ENCODE peak calls at places on chromosomes 13 and 19, in six cellular contexts. G, Z, R, B, W and H are unnamed samples.

GRCh38 chr19:35742121-35742724 is at the start of gene IGFLR1:
- DNase-seq in B (no peak), R (no peak), Z (no peak), W (no peak), G (no peak), H (no peak)

GRCh38 chr13:98549006-98549727 is 27.7 kb downstream of the STK24 start:
- DNase-seq in Z (no peak), W (peak), R (peak), G (peak), B (peak), H (peak)

GRCh38 chr19:41239363-41239762 is 20.3 kb downstream of the AXL start:
- DNase-seq in W (no peak), R (no peak), Z (no peak), B (no peak), G (no peak), H (no peak)

GRCh38 chr13:77894743-77895142 is 23.9 kb downstream of the EDNRB start:
- DNase-seq in G (no peak), W (peak), B (no peak), R (no peak), Z (no peak), H (no peak)

GRCh38 chr13:43804461-43805070 is 17.8 kb upstream of the ENOX1 start:
- DNase-seq in B (peak), Z (no peak), R (peak), G (peak), W (peak), H (peak)

GRCh38 chr19:33795370-33796163 is 1.1 kb upstream of the KCTD15 start:
- DNase-seq in W (peak), R (peak), Z (peak), G (peak), B (peak), H (peak)

GRCh38 chr13:78750735-78751134 is 91.8 kb upstream of the OBI1 start:
- DNase-seq in W (no peak), R (no peak), B (no peak), G (no peak), Z (no peak), H (no peak)

GRCh38 chr19:15264061-15264932 is 32.0 kb upstream of the EPHX3 start:
- DNase-seq in G (no peak), Z (peak), B (peak), W (peak), R (peak), H (peak)

GRCh38 chr13:38970380-38971051 is 20.1 kb downstream of the STOML3 start:
- DNase-seq in Z (no peak), G (no peak), B (no peak), W (no peak), R (no peak), H (peak)

GRCh38 chr19:51156710-51157109 is 14.6 kb downstream of the SIGLEC7 start:
- DNase-seq in Z (no peak), B (no peak), R (no peak), G (no peak), W (no peak), H (no peak)

GRCh38 chr19:35458821-35459391 is 10.8 kb downstream of the FFAR2 start:
- DNase-seq in W (no peak), G (no peak), R (no peak), Z (no peak), B (no peak), H (no peak)

GRCh38 chr13:74270018-74270417 is 135.8 kb upstream of the KLF12 start:
- DNase-seq in B (peak), Z (no peak), R (no peak), G (no peak), W (no peak), H (peak)

GRCh38 chr19:7461841-7462629 is 26.8 kb downstream of the PEX11G start:
- DNase-seq in W (no peak), R (no peak), Z (no peak), B (no peak), G (no peak), H (no peak)
- TF ChIP-seq CTCF in W (no peak), R (peak), Z (peak), B (no peak), G (no peak), H (no peak)

DNA sequence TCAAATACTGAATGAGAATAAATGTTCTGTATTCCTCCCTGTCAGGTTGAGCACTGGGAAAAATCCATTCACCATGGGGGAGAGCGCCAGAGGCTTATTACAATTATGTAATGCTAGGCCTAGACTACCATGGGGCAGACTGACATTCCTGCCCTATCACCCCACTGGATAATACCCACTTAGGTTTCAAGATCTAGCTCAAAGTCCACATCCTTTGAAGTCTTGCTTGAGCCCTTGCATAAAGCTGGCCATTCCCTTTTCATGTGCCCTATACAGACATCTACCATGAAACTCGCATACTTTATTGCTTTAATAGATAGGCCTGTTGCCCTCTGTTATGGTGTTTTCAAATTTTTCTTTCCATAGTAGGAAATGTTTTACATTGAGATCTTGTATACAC is 149.3 kb downstream of the RGCC start:
- DNase-seq in W (no peak), Z (no peak), B (no peak), R (no peak), G (no peak), H (no peak)
- H3K4me3 ChIP-seq in W (no peak), Z (no peak), B (no peak), R (no peak), G (no peak), H (no peak)

GRCh38 chr13:41652735-41653361 is 195.5 kb downstream of the RGCC start:
- DNase-seq in Z (no peak), G (no peak), B (peak), W (peak), R (peak), H (peak)

GRCh38 chr13:41651413-41652068 is 194.2 kb downstream of the RGCC start:
- DNase-seq in R (no peak), B (no peak), G (no peak), Z (no peak), W (no peak), H (no peak)

GRCh38 chr13:41648314-41648935 is 191.1 kb downstream of the RGCC start:
- DNase-seq in W (no peak), R (peak), Z (no peak), B (peak), G (peak), H (peak)

GRCh38 chr13:41650706-41651105 is 193.4 kb downstream of the RGCC start:
- DNase-seq in Z (no peak), R (no peak), W (no peak), B (no peak), G (no peak), H (no peak)

DNA sequence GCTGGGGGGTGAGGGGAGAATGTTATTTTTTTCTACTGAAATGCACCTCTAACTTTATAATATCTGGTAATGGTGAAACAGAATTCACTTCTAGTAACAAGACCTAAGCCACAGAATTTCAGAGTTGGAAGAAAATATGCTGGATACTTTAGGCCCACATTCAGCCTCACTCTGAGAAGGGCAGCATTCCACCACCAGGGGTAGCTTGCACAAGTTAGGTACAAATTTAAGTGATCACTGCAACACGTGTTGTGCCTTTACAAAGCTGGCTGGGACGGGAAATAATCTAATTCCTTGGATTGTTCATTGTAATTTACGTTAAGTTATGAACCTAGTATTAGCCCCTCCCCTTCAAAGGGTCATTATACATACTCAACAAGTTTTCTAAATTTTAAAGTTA is 192.3 kb downstream of the RGCC start:
- DNase-seq in W (peak), B (peak), R (peak), Z (no peak), G (no peak), H (peak)
- TF ChIP-seq CTCF in W (peak), B (peak), R (peak), Z (no peak), G (peak), H (peak)

DNA sequence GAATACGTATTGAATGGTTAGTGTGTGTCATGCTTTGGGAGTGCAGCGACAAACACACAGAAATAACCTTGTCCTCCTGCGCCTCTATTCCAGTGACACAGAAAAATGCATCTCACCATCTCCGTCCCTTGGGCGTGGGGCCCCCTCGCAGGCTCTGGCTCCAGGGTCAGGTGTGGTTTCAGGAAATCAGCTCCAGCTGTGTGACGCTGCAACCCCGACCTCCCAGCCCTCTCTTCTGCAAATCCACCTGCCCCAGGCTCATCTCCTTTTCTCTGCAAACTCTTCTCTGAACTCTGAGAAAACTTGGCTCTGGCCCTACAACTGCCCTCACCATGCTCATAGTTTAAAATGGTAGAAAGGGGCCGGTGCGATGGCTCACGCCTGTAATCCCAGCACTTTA is 51.3 kb upstream of the ZNF536 start:
- DNase-seq in Z (no peak), G (no peak), W (no peak), R (no peak), B (no peak), H (no peak)
- H3K4me3 ChIP-seq in Z (no peak), G (no peak), W (no peak), R (no peak), B (no peak), H (no peak)

GRCh38 chr13:85261757-85262346 is 537.4 kb downstream of the SLITRK6 start:
- DNase-seq in W (peak), Z (no peak), R (peak), B (peak), G (no peak), H (peak)
- TF ChIP-seq CTCF in W (peak), Z (peak), R (peak), B (peak), G (peak), H (peak)

DNA sequence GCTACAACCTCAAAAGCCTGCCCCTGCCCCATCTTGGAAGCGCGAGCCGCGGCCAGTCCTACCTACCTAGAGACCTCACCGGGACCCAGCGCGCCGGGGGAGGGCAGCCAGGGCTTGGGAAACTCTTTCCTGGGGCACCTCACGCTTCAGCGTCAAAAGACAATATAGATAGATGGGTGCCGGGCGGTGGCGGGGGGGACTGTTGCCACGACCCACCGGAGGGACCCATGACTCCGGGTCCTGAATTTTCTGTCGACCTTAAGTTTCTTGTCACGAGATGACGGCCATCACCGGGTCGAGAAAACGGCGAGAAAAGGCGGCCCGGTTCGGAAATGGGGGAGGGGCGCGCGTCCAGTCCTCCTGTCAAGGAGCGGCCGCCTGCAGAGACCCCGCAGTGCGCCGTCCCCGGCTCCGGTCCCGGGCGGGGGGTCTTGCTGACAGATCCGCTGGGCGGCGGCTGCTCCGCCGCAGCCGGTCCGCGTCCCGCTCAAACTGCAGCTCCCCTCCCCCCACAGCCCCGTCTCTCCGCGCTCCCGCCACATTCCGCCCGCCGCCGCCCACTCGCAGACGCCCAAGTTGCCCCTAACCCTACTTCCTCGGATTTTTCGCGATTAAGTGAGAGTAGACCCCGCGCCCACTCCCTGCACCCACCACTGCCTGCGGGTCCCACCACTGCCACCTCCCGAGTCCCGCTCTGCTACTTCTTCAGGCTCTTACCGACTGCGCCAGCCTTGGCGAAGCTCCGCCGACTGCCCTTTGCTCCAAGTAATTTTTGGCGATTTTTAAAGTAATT is 66.1 kb downstream of the KCNRG start:
- DNase-seq in B (no peak), R (no peak), W (no peak), G (no peak), Z (peak), H (peak)
- H3K4me3 ChIP-seq in B (peak), R (peak), W (peak), G (peak), Z (peak), H (peak)

GRCh38 chr13:95226051-95226450 is 75.2 kb downstream of the ABCC4 start:
- DNase-seq in Z (no peak), R (no peak), B (no peak), G (no peak), W (no peak), H (peak)

GRCh38 chr13:95224064-95224463 is 77.2 kb downstream of the ABCC4 start:
- DNase-seq in Z (no peak), R (no peak), W (no peak), G (no peak), B (no peak), H (no peak)

GRCh38 chr13:95221991-95222732 is 79.1 kb downstream of the ABCC4 start:
- DNase-seq in R (no peak), G (no peak), B (no peak), W (no peak), Z (no peak), H (no peak)

GRCh38 chr13:95226476-95226875 is 74.8 kb downstream of the ABCC4 start:
- DNase-seq in B (no peak), G (no peak), Z (no peak), R (no peak), W (no peak), H (no peak)

DNA sequence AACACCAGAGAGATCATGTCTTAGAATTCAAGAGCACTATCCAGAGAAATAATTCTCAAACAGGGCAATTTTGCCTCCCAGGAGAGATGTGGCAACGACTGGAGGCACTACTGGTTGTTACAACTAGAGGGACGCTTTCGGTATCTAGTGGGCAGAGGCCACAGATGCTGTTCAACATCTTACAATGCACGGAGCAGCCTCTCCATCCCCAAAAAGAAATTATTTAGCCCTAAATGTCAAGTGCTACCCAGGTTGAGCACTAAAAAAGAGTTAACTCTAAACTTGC is 78.6 kb downstream of the ABCC4 start:
- DNase-seq in B (no peak), Z (no peak), R (no peak), W (no peak), G (no peak), H (no peak)
- TF ChIP-seq CTCF in B (no peak), Z (no peak), R (no peak), W (no peak), G (no peak), H (no peak)

GRCh38 chr13:111361046-111361872 is 40.8 kb downstream of the TEX29 start:
- DNase-seq in W (no peak), G (no peak), R (no peak), B (no peak), Z (no peak), H (no peak)
- H3K4me3 ChIP-seq in W (no peak), G (no peak), R (no peak), B (no peak), Z (no peak), H (no peak)

GRCh38 chr13:91307887-91308286 is 39.6 kb upstream of the MIR17HG start:
- DNase-seq in G (no peak), W (no peak), B (no peak), R (no peak), Z (no peak), H (no peak)

GRCh38 chr13:91305652-91306051 is 41.8 kb upstream of the MIR17HG start:
- DNase-seq in Z (no peak), G (no peak), R (no peak), W (no peak), B (no peak), H (no peak)

GRCh38 chr13:91304740-91305139 is 42.7 kb upstream of the MIR17HG start:
- DNase-seq in B (no peak), R (no peak), W (no peak), Z (no peak), G (no peak), H (no peak)

GRCh38 chr13:91311491-91311890 is 36.0 kb upstream of the MIR17HG start:
- DNase-seq in W (no peak), G (no peak), Z (no peak), R (no peak), B (no peak), H (no peak)

DNA sequence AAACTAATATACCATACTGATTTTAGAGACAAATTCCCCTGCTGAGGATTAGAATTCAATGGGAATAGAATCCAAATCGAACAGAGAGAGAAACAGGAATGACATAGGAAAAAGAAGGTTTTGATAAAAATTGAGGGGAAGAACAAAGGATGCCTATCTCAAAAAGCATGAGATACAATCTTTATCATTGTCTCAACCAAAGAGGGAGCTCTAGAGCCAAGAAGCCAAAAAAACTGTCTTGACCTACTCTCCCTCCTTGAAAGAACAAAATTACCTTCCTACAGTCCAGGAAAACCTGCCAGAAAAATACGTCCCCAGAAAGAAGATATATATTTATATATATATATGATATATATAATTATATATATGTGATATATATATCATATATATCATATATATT is 39.2 kb upstream of the MIR17HG start:
- DNase-seq in W (no peak), R (peak), G (no peak), Z (no peak), B (no peak), H (no peak)
- TF ChIP-seq CTCF in W (no peak), R (no peak), G (no peak), Z (peak), B (peak), H (peak)

DNA sequence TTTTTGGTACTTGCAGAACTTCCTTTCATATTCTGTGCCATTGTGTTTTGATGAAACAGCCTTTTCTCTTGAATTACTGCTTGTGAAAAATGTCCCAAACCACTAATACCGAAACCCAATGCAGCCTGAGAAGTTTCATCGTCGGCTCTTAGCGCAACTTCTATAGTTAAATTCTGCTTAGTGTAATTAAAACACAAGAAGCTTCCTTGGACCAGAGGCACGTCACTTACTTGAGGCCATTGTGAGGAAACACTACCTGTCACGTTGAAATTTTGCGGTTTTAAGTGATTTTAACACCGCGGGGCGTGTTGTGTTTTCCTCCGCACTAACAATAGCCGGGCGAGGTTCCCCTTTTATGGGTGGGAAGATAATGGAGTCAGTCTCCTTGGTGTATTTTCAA is 70.9 kb downstream of the GGACT start:
- DNase-seq in Z (no peak), W (no peak), G (no peak), R (no peak), B (no peak), H (no peak)
- H3K4me3 ChIP-seq in Z (no peak), W (no peak), G (no peak), R (no peak), B (no peak), H (no peak)